ENCODE peak calls at places on chromosome 20, in four cellular contexts. W, Z, O and C are unnamed samples.

GRCh38 chr20:16069416-16070010 is 503.7 kb downstream of the KIF16B start:
- DNase-seq in W (no peak), Z (peak), O (no peak), C (no peak)

GRCh38 chr20:31663838-31664695 is 26.4 kb downstream of the COX4I2 start:
- DNase-seq in W (peak), Z (no peak), O (no peak), C (peak)

GRCh38 chr20:19944772-19945459 is 72.2 kb upstream of the NAA20 start:
- DNase-seq in W (no peak), Z (peak), O (no peak), C (no peak)

GRCh38 chr20:39851459-39851858 is 837.6 kb downstream of the MAFB start:
- DNase-seq in W (no peak), Z (no peak), O (no peak), C (no peak)

GRCh38 chr20:45095753-45096371 is 5.1 kb downstream of the KCNS1 start:
- DNase-seq in W (peak), Z (peak), O (peak), C (peak)

GRCh38 chr20:33660685-33661058 is 1.5 kb upstream of the C20orf144 start:
- DNase-seq in W (no peak), Z (no peak), O (no peak), C (no peak)

GRCh38 chr20:39004508-39004907 is 42.4 kb downstream of the DHX35 start:
- DNase-seq in W (no peak), Z (no peak), O (no peak), C (no peak)

GRCh38 chr20:6469695-6470094 is 297.8 kb upstream of the BMP2 start:
- DNase-seq in W (no peak), Z (no peak), O (no peak), C (no peak)

GRCh38 chr20:2402271-2402980 is 21.7 kb downstream of the TGM6 start:
- DNase-seq in W (peak), Z (no peak), O (no peak), C (peak)

GRCh38 chr20:10432079-10432478 is 1.9 kb downstream of the MKKS start:
- DNase-seq in W (no peak), Z (no peak), O (no peak), C (no peak)

GRCh38 chr20:19205999-19206398 is 6.4 kb upstream of the SLC24A3 start:
- DNase-seq in W (peak), Z (peak), O (peak), C (peak)

GRCh38 chr20:53937929-53938367 is 132.4 kb downstream of the BCAS1 start:
- DNase-seq in W (peak), Z (no peak), O (no peak), C (no peak)

GRCh38 chr20:25294459-25295385 is 46.8 kb downstream of the PYGB start:
- DNase-seq in W (peak), Z (no peak), O (peak), C (peak)

DNA sequence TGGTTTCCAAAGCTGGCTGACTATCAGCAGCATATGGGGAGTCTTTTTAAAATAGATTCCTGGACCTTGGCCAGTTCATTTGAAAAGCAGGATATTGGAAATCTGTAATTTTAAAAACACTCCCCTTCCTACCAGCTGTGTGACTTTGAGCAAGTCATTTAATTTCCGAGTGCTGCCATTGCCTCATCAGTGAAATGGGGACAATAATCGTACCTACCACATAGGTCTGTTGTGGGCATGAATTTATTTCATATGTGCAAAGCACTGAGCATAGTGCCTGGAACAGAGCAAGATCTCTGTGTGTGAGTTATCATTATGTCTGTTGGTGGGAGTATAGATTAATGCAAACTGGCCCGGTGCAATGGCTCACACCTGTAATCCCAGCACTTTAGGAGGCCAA is 40.9 kb upstream of the PTPN1 start:
- DNase-seq in W (no peak), Z (no peak), O (no peak), C (no peak)
- TF ChIP-seq CHD4 in W (no peak), Z (no peak), O (no peak), C (no peak)

GRCh38 chr20:50580016-50580747 is 70.0 kb downstream of the PTPN1 start:
- DNase-seq in W (peak), Z (no peak), O (peak), C (peak)
- TF ChIP-seq CHD4 in W (no peak), Z (no peak), O (no peak), C (no peak)

GRCh38 chr20:50333856-50334255 is 143.2 kb downstream of the CEBPB start:
- DNase-seq in W (no peak), Z (no peak), O (no peak), C (no peak)
- TF ChIP-seq CHD4 in W (no peak), Z (no peak), O (no peak), C (no peak)

GRCh38 chr20:62605996-62606395 is 36.3 kb upstream of the SLCO4A1 start:
- DNase-seq in W (no peak), Z (no peak), O (no peak), C (no peak)

GRCh38 chr20:62607366-62608217 is 34.7 kb upstream of the SLCO4A1 start:
- DNase-seq in W (no peak), Z (no peak), O (no peak), C (no peak)

GRCh38 chr20:62605236-62605948 is 36.9 kb upstream of the SLCO4A1 start:
- DNase-seq in W (no peak), Z (no peak), O (no peak), C (no peak)

GRCh38 chr20:62608218-62608565 is 34.1 kb upstream of the SLCO4A1 start:
- DNase-seq in W (no peak), Z (no peak), O (no peak), C (no peak)

DNA sequence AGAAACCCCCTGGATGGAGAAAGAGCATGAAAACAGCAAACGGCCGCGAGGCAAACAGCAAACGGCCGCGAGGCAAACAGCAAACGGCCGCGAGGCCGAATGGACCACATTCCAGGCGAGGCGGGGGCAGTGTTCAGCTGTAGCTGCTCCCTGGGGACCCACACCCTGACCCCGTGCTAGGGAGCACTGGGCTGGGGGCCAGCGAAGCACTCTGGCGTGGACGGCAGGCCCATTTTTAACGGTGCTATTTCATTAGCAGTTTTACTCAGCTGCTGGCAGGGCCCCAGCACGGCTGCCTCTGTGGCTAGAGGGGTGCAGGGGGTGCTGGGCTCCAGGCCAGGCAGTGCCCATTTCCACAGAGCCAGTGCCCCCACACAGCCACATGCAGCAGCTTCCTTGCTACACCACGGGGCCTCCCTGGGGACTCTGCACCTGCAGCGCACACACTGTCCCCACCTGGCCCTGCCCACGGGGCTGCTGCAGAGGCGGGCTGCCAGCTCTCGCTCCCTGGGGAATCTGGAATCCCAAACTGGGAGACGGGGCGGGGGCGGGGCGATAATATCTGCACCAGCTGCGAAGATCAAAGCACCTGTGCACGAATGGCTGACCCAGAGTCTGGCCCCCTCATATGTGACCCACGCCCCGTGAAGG is 35.6 kb upstream of the SLCO4A1 start:
- DNase-seq in W (no peak), Z (no peak), O (no peak), C (no peak)
- TF ChIP-seq CHD4 in W (no peak), Z (no peak), O (no peak), C (no peak)

GRCh38 chr20:51175156-51175555 is 152.2 kb upstream of the KCNG1 start:
- DNase-seq in W (no peak), Z (no peak), O (no peak), C (no peak)

GRCh38 chr20:51175724-51176123 is 152.8 kb upstream of the KCNG1 start:
- DNase-seq in W (no peak), Z (no peak), O (no peak), C (no peak)

GRCh38 chr20:51171141-51171540 is 148.2 kb upstream of the KCNG1 start:
- DNase-seq in W (no peak), Z (no peak), O (no peak), C (no peak)

GRCh38 chr20:51174536-51174935 is 151.6 kb upstream of the KCNG1 start:
- DNase-seq in W (no peak), Z (no peak), O (no peak), C (no peak)

GRCh38 chr20:51172558-51173428 is 149.9 kb upstream of the KCNG1 start:
- DNase-seq in W (no peak), Z (no peak), O (no peak), C (no peak)
- TF ChIP-seq CHD4 in W (no peak), Z (no peak), O (no peak), C (no peak)

GRCh38 chr20:35088231-35088794 is 4.3 kb downstream of the TRPC4AP start:
- DNase-seq in W (no peak), Z (no peak), O (no peak), C (no peak)
- TF ChIP-seq CHD4 in W (no peak), Z (no peak), O (no peak), C (no peak)

DNA sequence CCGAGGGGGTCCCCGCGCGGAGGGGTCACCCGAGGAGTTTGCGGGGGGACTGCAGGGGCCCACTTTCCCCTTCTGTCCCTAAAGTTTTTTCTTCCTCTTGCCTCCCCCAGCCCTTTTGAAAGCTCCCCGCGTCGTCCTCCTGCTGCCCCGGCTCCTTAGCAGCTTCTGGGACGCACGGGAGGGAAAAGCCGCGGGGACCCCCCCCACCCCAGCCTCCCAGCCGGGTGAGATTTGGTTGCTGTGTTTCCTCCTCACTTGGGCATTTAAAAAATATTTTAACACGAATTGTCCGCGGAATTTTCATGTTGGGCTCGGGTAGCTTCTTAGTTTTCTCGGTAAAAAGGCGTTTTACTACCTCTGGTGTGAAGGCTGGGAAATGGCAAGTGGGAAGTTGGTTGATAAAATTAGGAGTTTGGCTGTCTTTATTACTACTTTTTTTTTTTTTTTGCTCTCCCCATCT is 614 bp downstream of the NCOA3 start:
- DNase-seq in W (no peak), Z (no peak), O (peak), C (no peak)
- TF ChIP-seq CHD4 in W (no peak), Z (no peak), O (no peak), C (no peak)

GRCh38 chr20:59043698-59044097 is 1.1 kb upstream of the PRELID3B start:
- DNase-seq in W (no peak), Z (no peak), O (no peak), C (no peak)

GRCh38 chr20:59040682-59041081 is 1.9 kb downstream of the PRELID3B start:
- DNase-seq in W (no peak), Z (no peak), O (no peak), C (no peak)

GRCh38 chr20:59044295-59044694 is 1.7 kb upstream of the PRELID3B start:
- DNase-seq in W (no peak), Z (no peak), O (no peak), C (no peak)

GRCh38 chr20:59042796-59043621 is 423 bp upstream of the PRELID3B start:
- DNase-seq in W (peak), Z (peak), O (peak), C (peak)

DNA sequence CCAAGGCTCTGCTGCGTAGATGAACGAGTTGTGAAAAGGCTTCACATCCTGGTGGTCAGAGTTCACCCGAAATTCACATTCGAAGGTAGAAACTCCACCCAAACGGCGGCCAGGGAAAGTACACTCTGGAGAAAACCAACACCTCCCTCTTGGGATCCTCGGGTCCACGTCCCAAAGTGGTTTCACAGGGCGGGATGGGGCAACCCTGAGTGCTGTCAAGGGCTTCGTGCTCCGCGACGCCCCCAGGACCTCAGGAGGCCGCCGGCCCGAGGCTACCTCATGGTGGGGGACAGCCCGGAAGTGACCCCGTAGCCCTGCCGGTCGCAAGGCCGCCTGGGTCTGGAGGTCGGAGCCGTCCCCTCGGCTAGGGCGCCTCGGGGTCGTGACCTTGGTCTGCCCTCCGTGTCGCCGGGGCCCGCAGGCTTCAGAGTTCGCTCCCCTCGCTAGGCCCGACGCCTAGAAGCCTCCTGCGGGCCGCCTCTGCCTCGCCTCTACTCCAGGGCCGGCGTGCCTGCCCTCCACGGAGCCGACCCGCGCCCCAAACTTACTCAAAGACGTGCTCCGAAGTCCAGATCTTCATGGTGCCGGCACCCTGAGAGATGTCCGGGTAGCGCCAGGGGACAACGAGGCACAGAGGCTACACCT is at the start of gene PRELID3B:
- DNase-seq in W (peak), Z (no peak), O (peak), C (peak)
- TF ChIP-seq CHD4 in W (no peak), Z (no peak), O (no peak), C (no peak)

GRCh38 chr20:959996-960615 is 42.0 kb downstream of the RSPO4 start:
- DNase-seq in W (no peak), Z (no peak), O (no peak), C (no peak)

GRCh38 chr20:963795-964194 is 38.3 kb downstream of the RSPO4 start:
- DNase-seq in W (no peak), Z (no peak), O (no peak), C (no peak)

GRCh38 chr20:962223-962622 is 39.9 kb downstream of the RSPO4 start:
- DNase-seq in W (no peak), Z (no peak), O (no peak), C (no peak)

GRCh38 chr20:962683-963082 is 39.4 kb downstream of the RSPO4 start:
- DNase-seq in W (no peak), Z (no peak), O (no peak), C (no peak)

GRCh38 chr20:961768-962167 is 40.3 kb downstream of the RSPO4 start:
- DNase-seq in W (no peak), Z (no peak), O (no peak), C (no peak)
- TF ChIP-seq CHD4 in W (no peak), Z (no peak), O (no peak), C (no peak)